ENCODE peak calls at places on chromosomes 1 and 21, in five cellular contexts. C is dorsolateral prefrontal cortex, S is H1, F is Calu3, K is tibial nerve. M is an unnamed sample.

GRCh38 chr1:20389551-20389950 is 96.5 kb downstream of the CAMK2N1 start:
- DNase-seq in C (no peak), S (no peak), F (no peak), K (no peak), M (no peak)

GRCh38 chr1:156627313-156627880 is 8.2 kb downstream of the HAPLN2 start:
- DNase-seq in C (no peak), S (no peak), F (peak; percentile 77), K (peak; percentile 57), M (no peak)

GRCh38 chr21:35925497-35925896 is 134.8 kb downstream of the SETD4 start:
- DNase-seq in C (no peak), S (no peak), F (peak; percentile 65), K (no peak), M (no peak)

GRCh38 chr1:44103270-44104131 is 15.1 kb upstream of the KLF17 start:
- DNase-seq in C (no peak), S (peak; percentile 80), F (peak; percentile 5), K (no peak), M (no peak)

GRCh38 chr1:88228153-88228552 is 455.9 kb upstream of the PKN2 start:
- DNase-seq in C (no peak), S (no peak), F (no peak), K (no peak), M (no peak)

GRCh38 chr1:15214507-15214906 is 32.5 kb upstream of the FHAD1 start:
- DNase-seq in C (no peak), S (no peak), F (no peak), K (peak; percentile 64), M (no peak)

GRCh38 chr1:25473653-25474225 is 43.0 kb downstream of the MACO1 start:
- DNase-seq in C (no peak), S (no peak), F (no peak), K (no peak), M (no peak)

GRCh38 chr1:6464514-6464836 is 1.5 kb downstream of the TNFRSF25 start:
- DNase-seq in C (no peak), S (no peak), F (no peak), K (no peak), M (no peak)

GRCh38 chr1:229554886-229555621 is 3.5 kb downstream of the ABCB10 start:
- DNase-seq in C (no peak), S (no peak), F (no peak), K (no peak), M (no peak)

GRCh38 chr1:208187499-208188041 is 56.6 kb downstream of the PLXNA2 start:
- DNase-seq in C (no peak), S (no peak), F (no peak), K (no peak), M (no peak)

GRCh38 chr1:107460009-107460408 is 319.2 kb downstream of the NTNG1 start:
- DNase-seq in C (no peak), S (no peak), F (no peak), K (no peak), M (no peak)

GRCh38 chr1:7554343-7555270 is 216.5 kb upstream of the VAMP3 start:
- DNase-seq in C (no peak), S (no peak), F (no peak), K (no peak), M (no peak)

GRCh38 chr1:8017495-8018310 is 8.4 kb downstream of the ERRFI1 start:
- DNase-seq in C (no peak), S (no peak), F (peak; percentile 40), K (no peak), M (no peak)

GRCh38 chr1:41864471-41865040 is 54.2 kb downstream of the HIVEP3 start:
- DNase-seq in C (no peak), S (no peak), F (no peak), K (no peak), M (peak; percentile 31)

GRCh38 chr1:38004284-38005101 is 821 bp downstream of the FHL3 start:
- DNase-seq in C (no peak), S (peak; percentile 53), F (no peak), K (no peak), M (no peak)

GRCh38 chr1:119653839-119654170 is 5.7 kb upstream of the ZNF697 start:
- DNase-seq in C (no peak), S (no peak), F (no peak), K (no peak), M (no peak)

GRCh38 chr1:52225174-52225573 is 83.3 kb downstream of the ZFYVE9 start:
- DNase-seq in C (no peak), S (no peak), F (no peak), K (no peak), M (no peak)
- TF ChIP-seq CTCF in C (no peak), S (no peak), F (no peak), K (no peak), M (no peak)

GRCh38 chr1:1618396-1619068 is 3.2 kb downstream of the MIB2 start:
- DNase-seq in C (no peak), S (no peak), F (no peak), K (no peak), M (no peak)
- TF ChIP-seq CTCF in C (no peak), S (no peak), F (no peak), K (no peak), M (no peak)

GRCh38 chr1:226518375-226518774 is 30.2 kb upstream of the STUM start:
- DNase-seq in C (no peak), S (no peak), F (no peak), K (no peak), M (no peak)

GRCh38 chr1:226520640-226521355 is 27.8 kb upstream of the STUM start:
- DNase-seq in C (no peak), S (peak; percentile 62), F (no peak), K (no peak), M (no peak)

GRCh38 chr1:226523646-226524406 is 24.7 kb upstream of the STUM start:
- DNase-seq in C (no peak), S (no peak), F (no peak), K (no peak), M (no peak)

GRCh38 chr1:226519135-226519534 is 29.4 kb upstream of the STUM start:
- DNase-seq in C (no peak), S (no peak), F (no peak), K (no peak), M (no peak)

GRCh38 chr1:226519741-226520598 is 28.6 kb upstream of the STUM start:
- DNase-seq in C (no peak), S (no peak), F (no peak), K (no peak), M (no peak)
- TF ChIP-seq CTCF in C (no peak), S (peak; percentile 76), F (no peak), K (no peak), M (peak; percentile 2)

GRCh38 chr1:151912973-151913372 is 3.7 kb upstream of the THEM4 start:
- DNase-seq in C (no peak), S (no peak), F (no peak), K (no peak), M (no peak)

GRCh38 chr1:151907363-151908139 is 1.8 kb downstream of the THEM4 start:
- DNase-seq in C (no peak), S (no peak), F (no peak), K (no peak), M (no peak)

GRCh38 chr1:151905070-151905442 is 4.3 kb downstream of the THEM4 start:
- DNase-seq in C (no peak), S (no peak), F (no peak), K (no peak), M (no peak)

GRCh38 chr1:151908228-151908691 is 1.1 kb downstream of the THEM4 start:
- DNase-seq in C (no peak), S (peak; percentile 48), F (no peak), K (no peak), M (no peak)

DNA sequence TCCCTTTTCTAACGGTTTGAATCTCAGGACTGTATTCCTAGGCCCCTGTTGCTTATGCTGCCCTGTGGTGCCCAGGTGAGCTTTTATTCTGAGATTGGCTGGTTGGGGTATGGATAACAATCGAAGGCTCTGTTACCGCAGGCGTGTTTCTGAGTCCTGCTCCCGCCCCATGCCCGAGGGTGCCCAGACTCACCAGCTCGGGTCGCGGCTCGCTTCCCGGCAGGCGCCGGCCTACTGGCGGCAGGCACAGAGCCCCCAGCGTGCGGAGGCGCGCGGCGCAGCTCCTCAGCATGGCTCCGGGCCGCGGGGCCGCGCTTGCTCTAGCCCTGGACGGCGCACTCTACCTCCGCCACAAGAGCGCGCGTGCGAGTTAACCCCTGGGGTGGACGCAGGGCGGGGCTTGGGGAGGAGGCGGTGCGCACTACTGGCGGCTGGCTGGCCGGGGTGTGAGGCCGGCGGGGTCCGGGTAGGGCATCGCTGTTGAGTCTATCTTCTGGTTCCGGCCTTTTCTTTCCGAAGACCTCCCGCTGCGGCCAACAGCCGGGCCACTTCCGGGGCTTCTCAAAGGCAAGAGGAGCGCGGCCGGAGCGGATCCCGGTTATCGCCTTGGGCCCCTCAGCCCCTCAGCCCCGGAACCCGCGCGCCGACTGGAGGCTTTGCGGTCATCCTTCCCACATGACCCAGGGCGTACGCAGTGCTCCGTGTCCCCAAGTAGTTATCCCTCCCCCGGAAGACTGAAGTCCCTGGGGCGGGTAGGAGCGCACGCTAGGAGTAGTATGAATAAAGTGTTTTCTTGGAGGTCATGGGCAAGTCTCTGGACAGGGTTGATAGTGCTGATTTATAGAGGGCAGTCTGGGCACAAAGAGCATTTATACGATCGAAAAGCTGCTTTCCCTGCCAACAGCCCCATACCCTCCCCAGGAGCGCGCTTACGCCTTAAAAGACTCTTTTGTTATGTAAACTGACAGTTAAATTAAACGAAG is at the start of gene THEM4:
- DNase-seq in C (peak; percentile 94), S (peak; percentile 99), F (peak; percentile 100), K (peak; percentile 95), M (peak; percentile 52)
- TF ChIP-seq CTCF in C (peak; percentile 44), S (no peak), F (no peak), K (peak; percentile 29), M (no peak)

M was measured in D721Med.